ENCODE peak calls at places on chromosome 2, in nine cellular contexts. One of them, this sample, is unnamed.

GRCh38 chr2:178419123-178419522 is 31.9 kb downstream of the PRKRA start:
- DNase-seq in IMR-90: peak
- DNase-seq in ovary: no peak
- DNase-seq in smooth muscle cell of the brain vasculature: no peak
- DNase-seq in HepG2: no peak
- DNase-seq in T-helper 9 cell: no peak
- DNase-seq in small intestine: peak
- DNase-seq in AG10803: no peak
- DNase-seq in skeletal muscle cell: no peak
- DNase-seq in this sample: no peak

GRCh38 chr2:111149882-111150455 is 29.3 kb downstream of the BCL2L11 start:
- DNase-seq in AG10803: no peak
- DNase-seq in HepG2: no peak
- DNase-seq in ovary: no peak
- DNase-seq in IMR-90: no peak
- DNase-seq in T-helper 9 cell: no peak
- DNase-seq in small intestine: no peak
- DNase-seq in smooth muscle cell of the brain vasculature: no peak
- DNase-seq in skeletal muscle cell: no peak
- DNase-seq in this sample: no peak

GRCh38 chr2:55482186-55482945 is 37.2 kb upstream of the CFAP36 start:
- DNase-seq in T-helper 9 cell: no peak
- DNase-seq in smooth muscle cell of the brain vasculature: no peak
- DNase-seq in skeletal muscle cell: peak
- DNase-seq in ovary: no peak
- DNase-seq in AG10803: peak
- DNase-seq in small intestine: no peak
- DNase-seq in IMR-90: peak
- DNase-seq in HepG2: no peak
- DNase-seq in this sample: no peak

GRCh38 chr2:83573060-83573459 is 886.0 kb downstream of the SUCLG1 start:
- DNase-seq in smooth muscle cell of the brain vasculature: no peak
- DNase-seq in skeletal muscle cell: no peak
- DNase-seq in HepG2: no peak
- DNase-seq in IMR-90: no peak
- DNase-seq in T-helper 9 cell: no peak
- DNase-seq in AG10803: no peak
- DNase-seq in ovary: no peak
- DNase-seq in small intestine: no peak
- DNase-seq in this sample: no peak

GRCh38 chr2:7748717-7749415 is 831.7 kb downstream of the RNF144A start:
- DNase-seq in smooth muscle cell of the brain vasculature: no peak
- DNase-seq in IMR-90: peak
- DNase-seq in skeletal muscle cell: no peak
- DNase-seq in HepG2: no peak
- DNase-seq in T-helper 9 cell: no peak
- DNase-seq in ovary: no peak
- DNase-seq in small intestine: peak
- DNase-seq in AG10803: no peak
- DNase-seq in this sample: no peak

GRCh38 chr2:220533485-220533884 is 906.1 kb downstream of the SLC4A3 start:
- DNase-seq in smooth muscle cell of the brain vasculature: no peak
- DNase-seq in HepG2: peak
- DNase-seq in AG10803: peak
- DNase-seq in ovary: no peak
- DNase-seq in IMR-90: peak
- DNase-seq in T-helper 9 cell: no peak
- DNase-seq in small intestine: no peak
- DNase-seq in skeletal muscle cell: no peak
- DNase-seq in this sample: peak

GRCh38 chr2:120736955-120737801 is 1.5 kb downstream of the GLI2 start:
- DNase-seq in HepG2: no peak
- DNase-seq in smooth muscle cell of the brain vasculature: no peak
- DNase-seq in T-helper 9 cell: no peak
- DNase-seq in skeletal muscle cell: peak
- DNase-seq in AG10803: peak
- DNase-seq in ovary: peak
- DNase-seq in IMR-90: peak
- DNase-seq in small intestine: no peak
- DNase-seq in this sample: peak

GRCh38 chr2:15907461-15908324 is 32.7 kb upstream of the MYCN start:
- DNase-seq in HepG2: no peak
- DNase-seq in AG10803: no peak
- DNase-seq in small intestine: no peak
- DNase-seq in IMR-90: no peak
- DNase-seq in T-helper 9 cell: no peak
- DNase-seq in ovary: no peak
- DNase-seq in skeletal muscle cell: no peak
- DNase-seq in smooth muscle cell of the brain vasculature: no peak
- DNase-seq in this sample: no peak

GRCh38 chr2:128424806-128425205 is 106.1 kb upstream of the HS6ST1 start:
- DNase-seq in skeletal muscle cell: no peak
- DNase-seq in smooth muscle cell of the brain vasculature: no peak
- DNase-seq in IMR-90: no peak
- DNase-seq in small intestine: no peak
- DNase-seq in T-helper 9 cell: no peak
- DNase-seq in AG10803: peak
- DNase-seq in HepG2: no peak
- DNase-seq in ovary: no peak
- DNase-seq in this sample: no peak

GRCh38 chr2:51151490-51152140 is 119.7 kb upstream of the NRXN1 start:
- DNase-seq in HepG2: no peak
- DNase-seq in skeletal muscle cell: no peak
- DNase-seq in AG10803: no peak
- DNase-seq in small intestine: no peak
- DNase-seq in smooth muscle cell of the brain vasculature: no peak
- DNase-seq in T-helper 9 cell: no peak
- DNase-seq in ovary: no peak
- DNase-seq in IMR-90: no peak
- DNase-seq in this sample: no peak

GRCh38 chr2:202564226-202564625 is 70.5 kb upstream of the FAM117B start:
- DNase-seq in HepG2: no peak
- DNase-seq in AG10803: no peak
- DNase-seq in T-helper 9 cell: no peak
- DNase-seq in skeletal muscle cell: peak
- DNase-seq in ovary: no peak
- DNase-seq in smooth muscle cell of the brain vasculature: no peak
- DNase-seq in IMR-90: no peak
- DNase-seq in small intestine: no peak
- DNase-seq in this sample: peak

GRCh38 chr2:71603311-71603794 is 150.0 kb downstream of the DYSF start:
- DNase-seq in AG10803: peak
- DNase-seq in smooth muscle cell of the brain vasculature: no peak
- DNase-seq in ovary: no peak
- DNase-seq in HepG2: no peak
- DNase-seq in skeletal muscle cell: no peak
- DNase-seq in IMR-90: no peak
- DNase-seq in small intestine: no peak
- DNase-seq in T-helper 9 cell: no peak
- DNase-seq in this sample: no peak

GRCh38 chr2:8334866-8335325 is 347.0 kb upstream of the ID2 start:
- DNase-seq in smooth muscle cell of the brain vasculature: no peak
- DNase-seq in IMR-90: no peak
- DNase-seq in small intestine: no peak
- DNase-seq in AG10803: no peak
- DNase-seq in T-helper 9 cell: no peak
- DNase-seq in skeletal muscle cell: no peak
- DNase-seq in HepG2: no peak
- DNase-seq in ovary: no peak
- DNase-seq in this sample: no peak

GRCh38 chr2:14524041-14524802 is 108.3 kb upstream of the LRATD1 start:
- DNase-seq in HepG2: no peak
- DNase-seq in IMR-90: peak
- DNase-seq in smooth muscle cell of the brain vasculature: no peak
- DNase-seq in AG10803: peak
- DNase-seq in small intestine: no peak
- DNase-seq in skeletal muscle cell: peak
- DNase-seq in T-helper 9 cell: no peak
- DNase-seq in ovary: no peak
- DNase-seq in this sample: peak

GRCh38 chr2:157413342-157414035 is 30.4 kb downstream of the CYTIP start:
- DNase-seq in IMR-90: no peak
- DNase-seq in smooth muscle cell of the brain vasculature: no peak
- DNase-seq in HepG2: no peak
- DNase-seq in ovary: no peak
- DNase-seq in small intestine: peak
- DNase-seq in skeletal muscle cell: no peak
- DNase-seq in T-helper 9 cell: peak
- DNase-seq in AG10803: no peak
- DNase-seq in this sample: no peak

GRCh38 chr2:153354406-153354805 is 124.2 kb downstream of the RPRM start:
- DNase-seq in smooth muscle cell of the brain vasculature: no peak
- DNase-seq in ovary: no peak
- DNase-seq in T-helper 9 cell: no peak
- DNase-seq in small intestine: no peak
- DNase-seq in HepG2: no peak
- DNase-seq in skeletal muscle cell: no peak
- DNase-seq in IMR-90: no peak
- DNase-seq in AG10803: no peak
- DNase-seq in this sample: no peak

GRCh38 chr2:61456746-61457420 is 14.0 kb downstream of the USP34 start:
- DNase-seq in T-helper 9 cell: no peak
- DNase-seq in AG10803: no peak
- DNase-seq in HepG2: no peak
- DNase-seq in IMR-90: no peak
- DNase-seq in ovary: no peak
- DNase-seq in small intestine: no peak
- DNase-seq in smooth muscle cell of the brain vasculature: no peak
- DNase-seq in skeletal muscle cell: no peak
- DNase-seq in this sample: no peak

GRCh38 chr2:215684448-215685217 is 248.8 kb upstream of the FN1 start:
- DNase-seq in T-helper 9 cell: no peak
- DNase-seq in AG10803: peak
- DNase-seq in IMR-90: peak
- DNase-seq in ovary: no peak
- DNase-seq in small intestine: no peak
- DNase-seq in skeletal muscle cell: peak
- DNase-seq in HepG2: peak
- DNase-seq in smooth muscle cell of the brain vasculature: no peak
- DNase-seq in this sample: peak

GRCh38 chr2:43212931-43213330 is 13.5 kb downstream of the ZFP36L2 start:
- DNase-seq in T-helper 9 cell: no peak
- DNase-seq in HepG2: no peak
- DNase-seq in AG10803: no peak
- DNase-seq in small intestine: peak
- DNase-seq in smooth muscle cell of the brain vasculature: no peak
- DNase-seq in IMR-90: no peak
- DNase-seq in ovary: no peak
- DNase-seq in skeletal muscle cell: no peak
- DNase-seq in this sample: no peak

GRCh38 chr2:103942199-103942598 is 911.7 kb upstream of the POU3F3 start:
- DNase-seq in small intestine: no peak
- DNase-seq in smooth muscle cell of the brain vasculature: no peak
- DNase-seq in ovary: no peak
- DNase-seq in IMR-90: no peak
- DNase-seq in T-helper 9 cell: no peak
- DNase-seq in HepG2: no peak
- DNase-seq in skeletal muscle cell: no peak
- DNase-seq in AG10803: no peak
- DNase-seq in this sample: no peak

GRCh38 chr2:43057026-43057741 is 169.2 kb downstream of the ZFP36L2 start:
- DNase-seq in HepG2: no peak
- DNase-seq in IMR-90: no peak
- DNase-seq in smooth muscle cell of the brain vasculature: no peak
- DNase-seq in ovary: no peak
- DNase-seq in T-helper 9 cell: no peak
- DNase-seq in small intestine: no peak
- DNase-seq in skeletal muscle cell: no peak
- DNase-seq in AG10803: no peak
- DNase-seq in this sample: no peak

This sample was measured in fibroblast of gingiva.